ENCODE peak calls at places on chromosomes 3 and 15, in nine cellular contexts. One of them, this sample, is unnamed.

GRCh38 chr3:53171827-53172505 is 11.0 kb downstream of the PRKCD start:
- DNase-seq in BJ: no peak
- DNase-seq in head of caudate nucleus: no peak
- DNase-seq in CD8-positive, alpha-beta T cell: no peak
- DNase-seq in LoVo: no peak
- DNase-seq in H9: peak
- DNase-seq in T-helper 17 cell: no peak
- DNase-seq in activated T-cell treated with anti-CD3 and anti-CD28 coated beads, Interleukin-2, amount 50 U/mL, for 72 hours: no peak
- DNase-seq in Calu3: no peak
- DNase-seq in this sample: no peak

GRCh38 chr15:94327356-94327936 is 96.1 kb downstream of the MCTP2 start:
- DNase-seq in LoVo: peak
- DNase-seq in CD8-positive, alpha-beta T cell: no peak
- DNase-seq in BJ: no peak
- DNase-seq in H9: no peak
- DNase-seq in activated T-cell treated with anti-CD3 and anti-CD28 coated beads, Interleukin-2, amount 50 U/mL, for 72 hours: no peak
- DNase-seq in head of caudate nucleus: no peak
- DNase-seq in T-helper 17 cell: no peak
- DNase-seq in Calu3: peak
- DNase-seq in this sample: no peak

GRCh38 chr15:71168163-71168832 is 53.0 kb downstream of the THSD4 start:
- DNase-seq in H9: no peak
- DNase-seq in BJ: no peak
- DNase-seq in activated T-cell treated with anti-CD3 and anti-CD28 coated beads, Interleukin-2, amount 50 U/mL, for 72 hours: no peak
- DNase-seq in head of caudate nucleus: no peak
- DNase-seq in Calu3: no peak
- DNase-seq in LoVo: no peak
- DNase-seq in T-helper 17 cell: no peak
- DNase-seq in CD8-positive, alpha-beta T cell: no peak
- DNase-seq in this sample: no peak

GRCh38 chr3:172040976-172041963 is 1.9 kb downstream of the FNDC3B start:
- DNase-seq in Calu3: peak
- DNase-seq in H9: no peak
- DNase-seq in head of caudate nucleus: no peak
- DNase-seq in LoVo: peak
- DNase-seq in activated T-cell treated with anti-CD3 and anti-CD28 coated beads, Interleukin-2, amount 50 U/mL, for 72 hours: no peak
- DNase-seq in BJ: no peak
- DNase-seq in CD8-positive, alpha-beta T cell: no peak
- DNase-seq in T-helper 17 cell: no peak
- DNase-seq in this sample: no peak

GRCh38 chr15:90190606-90191343 is 10.4 kb upstream of the SEMA4B start:
- DNase-seq in H9: no peak
- DNase-seq in Calu3: no peak
- DNase-seq in LoVo: no peak
- DNase-seq in head of caudate nucleus: no peak
- DNase-seq in activated T-cell treated with anti-CD3 and anti-CD28 coated beads, Interleukin-2, amount 50 U/mL, for 72 hours: no peak
- DNase-seq in T-helper 17 cell: no peak
- DNase-seq in BJ: no peak
- DNase-seq in CD8-positive, alpha-beta T cell: no peak
- DNase-seq in this sample: no peak

GRCh38 chr15:71411538-71412482 is 296.5 kb downstream of the THSD4 start:
- DNase-seq in activated T-cell treated with anti-CD3 and anti-CD28 coated beads, Interleukin-2, amount 50 U/mL, for 72 hours: no peak
- DNase-seq in head of caudate nucleus: no peak
- DNase-seq in BJ: peak
- DNase-seq in CD8-positive, alpha-beta T cell: no peak
- DNase-seq in LoVo: peak
- DNase-seq in Calu3: peak
- DNase-seq in T-helper 17 cell: no peak
- DNase-seq in H9: no peak
- DNase-seq in this sample: no peak

GRCh38 chr3:9202546-9202945 is 46.9 kb downstream of the SRGAP3 start:
- DNase-seq in H9: no peak
- DNase-seq in LoVo: no peak
- DNase-seq in BJ: no peak
- DNase-seq in head of caudate nucleus: no peak
- DNase-seq in activated T-cell treated with anti-CD3 and anti-CD28 coated beads, Interleukin-2, amount 50 U/mL, for 72 hours: no peak
- DNase-seq in T-helper 17 cell: no peak
- DNase-seq in Calu3: no peak
- DNase-seq in CD8-positive, alpha-beta T cell: no peak
- DNase-seq in this sample: no peak

GRCh38 chr15:39156636-39157255 is 424.1 kb upstream of the THBS1 start:
- DNase-seq in H9: no peak
- DNase-seq in LoVo: no peak
- DNase-seq in T-helper 17 cell: no peak
- DNase-seq in BJ: no peak
- DNase-seq in head of caudate nucleus: no peak
- DNase-seq in Calu3: no peak
- DNase-seq in activated T-cell treated with anti-CD3 and anti-CD28 coated beads, Interleukin-2, amount 50 U/mL, for 72 hours: no peak
- DNase-seq in CD8-positive, alpha-beta T cell: no peak
- DNase-seq in this sample: no peak

GRCh38 chr3:185060655-185061054 is 92.2 kb downstream of the C3orf70 start:
- DNase-seq in head of caudate nucleus: no peak
- DNase-seq in T-helper 17 cell: no peak
- DNase-seq in Calu3: no peak
- DNase-seq in H9: no peak
- DNase-seq in CD8-positive, alpha-beta T cell: no peak
- DNase-seq in activated T-cell treated with anti-CD3 and anti-CD28 coated beads, Interleukin-2, amount 50 U/mL, for 72 hours: no peak
- DNase-seq in LoVo: no peak
- DNase-seq in BJ: no peak
- DNase-seq in this sample: no peak

This sample was measured in activated effector memory CD4-positive, alpha-beta T cell treated with Interleukin-2 at 50 U/mL for 16 hours.